ENCODE peak calls at places on chromosome 10, in ten cellular contexts. T, B, M, O, Z, S, E, C, A and H are unnamed samples.

GRCh38 chr10:130492266-130492934 is 356.2 kb downstream of the GLRX3 start:
- DNase-seq in C (no peak), A (no peak), O (no peak), M (no peak), B (no peak), Z (no peak), E (no peak), S (no peak), T (no peak), H (no peak)

GRCh38 chr10:84140036-84140379 is 699 bp downstream of the GHITM start:
- DNase-seq in C (no peak), S (no peak), Z (no peak), A (no peak), B (peak), E (peak), T (peak), O (peak), M (peak), H (no peak)

GRCh38 chr10:78634835-78635234 is 433.9 kb upstream of the ZMIZ1 start:
- DNase-seq in B (peak), E (peak), S (no peak), C (no peak), A (no peak), Z (no peak), M (no peak), T (no peak), O (no peak), H (no peak)

GRCh38 chr10:33507662-33508425 is 173.4 kb upstream of the NRP1 start:
- DNase-seq in Z (no peak), A (no peak), M (no peak), S (no peak), B (no peak), O (no peak), T (no peak), C (no peak), E (no peak), H (no peak)

GRCh38 chr10:59675812-59676211 is 33.8 kb downstream of the SLC16A9 start:
- DNase-seq in C (no peak), Z (no peak), S (no peak), M (no peak), B (no peak), E (peak), O (peak), T (no peak), A (no peak), H (no peak)

GRCh38 chr10:58647770-58648169 is 135.1 kb downstream of the BICC1 start:
- DNase-seq in E (peak), C (no peak), B (no peak), O (no peak), T (no peak), Z (no peak), S (no peak), M (no peak), A (no peak), H (no peak)

GRCh38 chr10:3067859-3068179 is 471 bp downstream of the PFKP start:
- DNase-seq in A (no peak), C (no peak), S (peak), T (no peak), M (no peak), B (no peak), O (no peak), Z (peak), E (no peak), H (peak)

GRCh38 chr10:77230194-77230593 is 407.4 kb downstream of the KCNMA1 start:
- DNase-seq in M (no peak), C (no peak), Z (no peak), A (no peak), B (no peak), T (no peak), E (peak), O (peak), S (no peak), H (no peak)

GRCh38 chr10:78570633-78571032 is 498.1 kb upstream of the ZMIZ1 start:
- DNase-seq in C (no peak), B (peak), M (peak), A (no peak), Z (no peak), S (no peak), O (no peak), T (no peak), E (no peak), H (no peak)